ENCODE peak calls at places on chromosomes 3 and 15, in nine cellular contexts. Y is activated CD8-positive, alpha-beta T cell treated with anti-CD3 and anti-CD28 coated beads for 36 hours; O is naive thymus-derived CD8-positive, alpha-beta T cell; V is body of pancreas; D is A549; M is left cardiac atrium; Z is activated naive CD8-positive, alpha-beta T cell treated with anti-CD3 and anti-CD28 coated beads, Interleukin-2, amount 50 U/mL, for 24 hours; U is omental fat pad; E is naive thymus-derived CD4-positive, alpha-beta T cell. B is an unnamed sample.

GRCh38 chr3:114380233-114380645 is 86.4 kb downstream of the TIGIT start:
- ATAC-seq in E (no peak), M (peak), Z (no peak), D (no peak), Y (no peak), U (peak), O (no peak), V (peak), B (peak)

GRCh38 chr15:68775671-68776476 is 44.8 kb downstream of the ANP32A start:
- ATAC-seq in Y (peak), O (no peak), Z (no peak), E (peak), U (no peak), D (no peak), V (peak), M (peak), B (peak)

GRCh38 chr15:22978691-22979068 is 1.5 kb downstream of the CYFIP1 start:
- ATAC-seq in U (no peak), M (no peak), Y (no peak), V (no peak), D (no peak), E (no peak), O (no peak), Z (no peak), B (peak)

GRCh38 chr3:57274845-57275244 is 17.6 kb downstream of the ASB14 start:
- ATAC-seq in V (no peak), U (no peak), O (no peak), Z (no peak), M (no peak), Y (no peak), D (no peak), E (no peak), B (no peak)

GRCh38 chr15:98951004-98951403 is 56.6 kb downstream of the PGPEP1L start:
- ATAC-seq in Z (no peak), Y (no peak), U (no peak), M (no peak), V (no peak), D (no peak), O (no peak), E (no peak), B (no peak)

GRCh38 chr3:112086857-112087524 is 802 bp downstream of the C3orf52 start:
- ATAC-seq in Z (no peak), O (no peak), Y (no peak), D (peak), M (peak), E (no peak), V (no peak), U (peak), B (peak)

GRCh38 chr3:87313641-87314040 is 37.3 kb upstream of the POU1F1 start:
- ATAC-seq in O (no peak), V (no peak), U (no peak), E (no peak), M (no peak), Y (no peak), D (no peak), Z (peak), B (no peak)

GRCh38 chr3:43503067-43503728 is 118.6 kb downstream of the ANO10 start:
- ATAC-seq in E (peak), Z (no peak), V (peak), M (peak), Y (peak), D (no peak), O (peak), U (no peak), B (peak)

GRCh38 chr3:178182337-178182761 is 353.9 kb upstream of the KCNMB2 start:
- ATAC-seq in U (no peak), V (no peak), D (no peak), Z (no peak), M (peak), Y (no peak), E (no peak), O (no peak), B (peak)

GRCh38 chr3:59261009-59261408 is 211.2 kb upstream of the CFAP20DC start:
- ATAC-seq in M (no peak), E (no peak), O (no peak), Z (no peak), D (no peak), Y (no peak), U (no peak), V (no peak), B (no peak)

GRCh38 chr3:188533172-188533571 is 379.2 kb downstream of the LPP start:
- ATAC-seq in M (no peak), D (no peak), O (no peak), Z (no peak), E (no peak), V (no peak), Y (no peak), U (no peak), B (peak)

GRCh38 chr3:27720029-27720518 is 2.0 kb downstream of the EOMES start:
- ATAC-seq in D (no peak), O (no peak), U (no peak), Y (no peak), E (no peak), Z (no peak), M (no peak), V (no peak), B (no peak)

GRCh38 chr3:139388961-139389551 is 391 bp downstream of the COPB2 start:
- ATAC-seq in Z (peak), D (no peak), O (peak), U (no peak), M (no peak), V (peak), Y (peak), E (peak), B (peak)

GRCh38 chr15:66089049-66089448 is 164.5 kb downstream of the MEGF11 start:
- ATAC-seq in V (no peak), U (peak), D (no peak), Y (no peak), O (no peak), E (no peak), Z (no peak), M (peak), B (no peak)

GRCh38 chr15:67039349-67040075 is 25.9 kb upstream of the SMAD3 start:
- ATAC-seq in D (no peak), U (no peak), Y (peak), M (no peak), Z (peak), O (no peak), E (no peak), V (no peak), B (no peak)

GRCh38 chr3:160588023-160588422 is 22.7 kb upstream of the KPNA4 start:
- ATAC-seq in D (no peak), V (no peak), Y (no peak), E (no peak), U (no peak), O (no peak), Z (no peak), M (no peak), B (no peak)

GRCh38 chr3:33911525-33912322 is 113.3 kb downstream of the PDCD6IP start:
- ATAC-seq in D (peak), M (no peak), Y (no peak), Z (peak), V (no peak), E (no peak), U (no peak), O (no peak), B (peak)

GRCh38 chr3:125102470-125102869 is 46.7 kb upstream of the HEG1 start:
- ATAC-seq in V (no peak), Y (no peak), D (no peak), Z (no peak), O (no peak), E (no peak), M (no peak), U (no peak), B (no peak)

GRCh38 chr15:73674587-73674986 is 9.6 kb upstream of the CD276 start:
- ATAC-seq in O (no peak), M (no peak), Z (peak), E (no peak), V (no peak), D (no peak), Y (no peak), U (no peak), B (no peak)

GRCh38 chr3:41819200-41819599 is 142.7 kb downstream of the ULK4 start:
- ATAC-seq in V (no peak), O (no peak), D (no peak), Y (no peak), M (no peak), Z (no peak), E (no peak), U (no peak), B (no peak)

GRCh38 chr3:144189044-144189443 is 217.4 kb downstream of the DIPK2A start:
- ATAC-seq in D (no peak), M (no peak), Y (no peak), Z (no peak), O (no peak), U (no peak), E (no peak), V (no peak), B (no peak)

GRCh38 chr3:195185574-195185973 is 85.4 kb downstream of the XXYLT1 start:
- ATAC-seq in U (no peak), M (no peak), D (no peak), Y (no peak), Z (no peak), E (no peak), O (no peak), V (no peak), B (no peak)

GRCh38 chr3:181872887-181873286 is 161.2 kb downstream of the SOX2 start:
- ATAC-seq in V (no peak), D (no peak), Z (no peak), E (no peak), O (no peak), Y (no peak), U (no peak), M (no peak), B (no peak)

GRCh38 chr3:52253314-52254260 is 8.0 kb downstream of the PPM1M start:
- ATAC-seq in U (peak), D (no peak), Z (peak), O (peak), E (peak), V (peak), M (peak), Y (peak), B (no peak)

GRCh38 chr15:33098082-33099058 is 96.1 kb downstream of the FMN1 start:
- ATAC-seq in M (no peak), O (no peak), V (no peak), D (peak), Y (no peak), U (no peak), Z (no peak), E (no peak), B (peak)

GRCh38 chr3:112078125-112079083 is 7.8 kb upstream of the C3orf52 start:
- ATAC-seq in D (no peak), E (no peak), V (no peak), Z (no peak), O (no peak), U (no peak), Y (no peak), M (no peak), B (no peak)

GRCh38 chr3:46613313-46614005 is 1.1 kb downstream of the FAM240A start:
- ATAC-seq in Y (no peak), Z (no peak), O (no peak), M (no peak), D (no peak), E (no peak), U (no peak), V (no peak), B (no peak)

GRCh38 chr3:15803913-15804312 is 6.1 kb upstream of the ANKRD28 start:
- ATAC-seq in Z (no peak), D (no peak), Y (no peak), O (no peak), E (no peak), U (no peak), V (no peak), M (no peak), B (peak)

GRCh38 chr15:40244961-40245523 is 6.2 kb downstream of the PAK6 start:
- ATAC-seq in Y (no peak), V (peak), U (no peak), O (no peak), M (no peak), D (no peak), Z (no peak), E (no peak), B (no peak)

GRCh38 chr3:37944243-37944955 is 46.2 kb upstream of the VILL start:
- ATAC-seq in M (peak), Y (no peak), Z (no peak), D (no peak), E (no peak), O (no peak), U (peak), V (peak), B (peak)

GRCh38 chr3:23919628-23920027 is 2.7 kb downstream of the RPL15 start:
- ATAC-seq in V (no peak), U (no peak), M (no peak), D (no peak), Y (no peak), E (no peak), O (no peak), Z (no peak), B (no peak)

GRCh38 chr3:99286266-99286845 is 352.0 kb upstream of the COL8A1 start:
- ATAC-seq in M (no peak), Y (no peak), Z (no peak), O (no peak), U (no peak), E (no peak), V (no peak), D (no peak), B (no peak)

GRCh38 chr3:20049275-20049674 is 9.0 kb downstream of the KAT2B start:
- ATAC-seq in E (no peak), D (no peak), V (no peak), Z (no peak), M (no peak), Y (no peak), O (no peak), U (no peak), B (no peak)

GRCh38 chr3:55166577-55167555 is 239.0 kb upstream of the LRTM1 start:
- ATAC-seq in V (no peak), E (no peak), Z (no peak), M (no peak), Y (no peak), D (no peak), U (no peak), O (no peak), B (no peak)

GRCh38 chr3:146421814-146422748 is 47.3 kb downstream of the PLSCR2 start:
- ATAC-seq in O (no peak), M (no peak), Z (no peak), E (no peak), V (no peak), U (no peak), D (peak), Y (no peak), B (no peak)

GRCh38 chr3:151792411-151792810 is 21.5 kb upstream of the AADAC start:
- ATAC-seq in Z (no peak), O (no peak), D (peak), U (no peak), E (no peak), M (no peak), Y (no peak), V (peak), B (no peak)

GRCh38 chr3:179098388-179099077 is 26.9 kb upstream of the ZMAT3 start:
- ATAC-seq in V (no peak), Y (no peak), M (no peak), Z (no peak), E (no peak), O (no peak), U (no peak), D (no peak), B (peak)

B was measured in SK-N-SH treated with all-trans-retinoic acid at 6 μM for 48 hours.